ENCODE peak calls at places on chromosome 5, in four cellular contexts. T is lower leg skin; H is activated CD4-positive, CD25-positive, alpha-beta regulatory T cell treated with anti-CD3 and anti-CD28 coated beads, Interleukin-2, amount 50 U/mL, for 72 hours; K is mesenchymal stem cell. X is an unnamed sample.

GRCh38 chr5:124103671-124104070 is 591.7 kb downstream of the CSNK1G3 start:
- DNase-seq in H (no peak), T (no peak), K (peak), X (peak)

GRCh38 chr5:81506900-81507588 is 113.1 kb upstream of the ACOT12 start:
- DNase-seq in K (peak), H (no peak), T (no peak), X (peak)

GRCh38 chr5:62341783-62342475 is 35.9 kb downstream of the KIF2A start:
- DNase-seq in H (no peak), K (no peak), T (no peak), X (no peak)

GRCh38 chr5:166073921-166074838 is 2217.3 kb upstream of the WWC1 start:
- DNase-seq in T (no peak), H (no peak), K (no peak), X (no peak)

GRCh38 chr5:137656558-137656957 is 79.3 kb downstream of the KLHL3 start:
- DNase-seq in H (no peak), K (no peak), T (no peak), X (no peak)

GRCh38 chr5:9251379-9251980 is 294.4 kb downstream of the SEMA5A start:
- DNase-seq in H (no peak), T (no peak), K (peak), X (peak)

GRCh38 chr5:24487371-24487770 is 157.4 kb downstream of the CDH10 start:
- DNase-seq in K (no peak), H (no peak), T (no peak), X (no peak)

GRCh38 chr5:134594336-134594735 is 38.3 kb downstream of the SAR1B start:
- DNase-seq in K (no peak), H (no peak), T (peak), X (no peak)

GRCh38 chr5:64759960-64760695 is 8.4 kb downstream of the SREK1IP1 start:
- DNase-seq in H (no peak), K (no peak), T (no peak), X (no peak)

X was measured in amniotic epithelial cell.